ENCODE peak calls at places on chromosomes 11 and 22, in eight cellular contexts. G is ELF-1; E is stimulated activated CD4-positive, alpha-beta T cell treated with anti-CD3 and anti-CD28 coated beads, Interleukin-12 subunit alpha, Interleukin-12 subunit beta, amount 100 ng/mL, for 48 hours; B is non-pigmented ciliary epithelial cell; C is HS-5; D is erythroblast; W is RKO; N is mucosa of gallbladder. I is an unnamed sample.

GRCh38 chr11:122879785-122880184 is 2.8 kb upstream of the JHY start:
- DNase-seq in N (no peak), C (no peak), W (no peak), D (no peak), B (no peak), G (peak), E (no peak), I (no peak)

GRCh38 chr22:46069518-46070214 is 80.7 kb upstream of the PPARA start:
- DNase-seq in D (no peak), B (no peak), N (peak), G (no peak), E (no peak), C (peak), W (peak), I (peak)

GRCh38 chr11:96125400-96125799 is 201.5 kb upstream of the MTMR2 start:
- DNase-seq in G (no peak), B (no peak), N (no peak), C (no peak), E (no peak), D (no peak), W (no peak), I (no peak)

GRCh38 chr11:110531056-110531756 is 101.5 kb downstream of the FDX1 start:
- DNase-seq in D (no peak), G (no peak), N (no peak), C (peak), B (no peak), W (no peak), E (no peak), I (no peak)

GRCh38 chr22:25930710-25931353 is 188.8 kb downstream of the MYO18B start:
- DNase-seq in W (no peak), E (no peak), C (no peak), D (no peak), B (no peak), G (peak), N (no peak), I (no peak)

GRCh38 chr11:43504316-43504950 is 145.7 kb downstream of the TTC17 start:
- DNase-seq in N (no peak), W (peak), G (peak), D (peak), E (no peak), C (no peak), B (no peak), I (no peak)

GRCh38 chr11:69292221-69292648 is 1.7 kb upstream of the MYEOV start:
- DNase-seq in E (peak), G (peak), C (no peak), N (no peak), D (peak), W (no peak), B (no peak), I (no peak)

GRCh38 chr11:10625281-10625981 is 57.0 kb upstream of the LYVE1 start:
- DNase-seq in C (no peak), G (no peak), N (no peak), B (no peak), W (no peak), E (no peak), D (no peak), I (no peak)

GRCh38 chr11:93116641-93117577 is 80.9 kb downstream of the SLC36A4 start:
- DNase-seq in D (no peak), E (no peak), N (no peak), C (no peak), B (no peak), G (peak), W (no peak), I (no peak)

GRCh38 chr11:118921121-118921928 is 4.4 kb downstream of the BCL9L start:
- DNase-seq in N (peak), E (no peak), W (no peak), D (no peak), B (no peak), G (peak), C (no peak), I (peak)

GRCh38 chr11:126457817-126458216 is 102.3 kb downstream of the ST3GAL4 start:
- DNase-seq in D (no peak), C (no peak), W (no peak), E (no peak), B (no peak), N (no peak), G (no peak), I (no peak)

GRCh38 chr11:75509201-75509600 is 16.5 kb downstream of the GDPD5 start:
- DNase-seq in G (no peak), C (no peak), D (peak), B (no peak), N (no peak), W (no peak), E (no peak), I (no peak)

GRCh38 chr11:11841121-11841604 is 609 bp upstream of the USP47 start:
- DNase-seq in C (no peak), W (peak), D (no peak), G (no peak), E (no peak), B (no peak), N (peak), I (no peak)

GRCh38 chr11:94638902-94639373 is 71.8 kb downstream of the PIWIL4 start:
- DNase-seq in B (no peak), W (no peak), C (no peak), G (no peak), D (no peak), E (no peak), N (no peak), I (peak)

GRCh38 chr11:35515224-35515623 is 10.2 kb downstream of the PAMR1 start:
- DNase-seq in G (no peak), C (peak), E (no peak), N (no peak), W (no peak), D (no peak), B (peak), I (peak)

GRCh38 chr11:112525844-112526590 is 265.4 kb upstream of the PLET1 start:
- DNase-seq in G (no peak), B (no peak), C (no peak), E (no peak), N (no peak), W (no peak), D (no peak), I (no peak)

GRCh38 chr11:124644426-124645280 is 22.0 kb downstream of the TBRG1 start:
- DNase-seq in G (peak), E (no peak), C (peak), W (peak), D (peak), B (no peak), N (peak), I (peak)

GRCh38 chr11:8354622-8355417 is 91.1 kb upstream of the LMO1 start:
- DNase-seq in N (peak), D (no peak), C (no peak), B (no peak), G (peak), W (no peak), E (no peak), I (no peak)

GRCh38 chr22:39316440-39317083 is 2.9 kb downstream of the RPL3 start:
- DNase-seq in W (peak), E (peak), B (peak), N (peak), D (peak), C (no peak), G (peak), I (peak)